ENCODE peak calls at places on chromosomes 16 and 17, in six cellular contexts. M is CD8-positive, alpha-beta memory T cell; J is CD4-positive, alpha-beta memory T cell; C is ovary; V is mucosa of descending colon; B is stomach. E is an unnamed sample. For H3K4me1, the result is how much of the 10 kb centered on the place peaks cover.

GRCh38 chr16:77250395-77250794 is 51.2 kb downstream of the SYCE1L start:
- DNase-seq in V (no peak), J (no peak), B (no peak), M (no peak), C (no peak), E (no peak)

GRCh38 chr16:69188716-69189115 is 1.8 kb downstream of the SNTB2 start:
- DNase-seq in B (no peak), M (no peak), C (no peak), J (no peak), V (no peak), E (no peak)

GRCh38 chr16:2664522-2665096 is 17.7 kb upstream of the KCTD5 start:
- DNase-seq in J (no peak), C (no peak), B (peak), V (no peak), M (no peak), E (no peak)

GRCh38 chr16:55543470-55543869 is 23.0 kb upstream of the CAPNS2 start:
- DNase-seq in M (no peak), B (no peak), C (no peak), J (no peak), V (no peak), E (no peak)

GRCh38 chr17:48723555-48724239 is 712 bp downstream of the PRAC2 start:
- DNase-seq in J (no peak), M (no peak), V (peak), B (no peak), C (no peak), E (no peak)

GRCh38 chr17:65670667-65671371 is 109.4 kb upstream of the AXIN2 start:
- DNase-seq in M (no peak), J (no peak), V (no peak), B (no peak), C (no peak), E (no peak)

GRCh38 chr16:88744839-88745521 is 38.7 kb downstream of the CTU2 start:
- DNase-seq in C (no peak), V (no peak), B (no peak), M (no peak), J (no peak), E (no peak)

GRCh38 chr16:67471758-67472384 is 9.1 kb downstream of the ATP6V0D1 start:
- DNase-seq in V (no peak), B (no peak), J (no peak), M (no peak), C (no peak), E (no peak)

GRCh38 chr17:70655179-70655578 is 485.8 kb downstream of the KCNJ2 start:
- DNase-seq in J (no peak), V (no peak), M (no peak), C (no peak), B (no peak), E (no peak)

GRCh38 chr17:19447085-19447583 is 36.1 kb downstream of the RNF112 start:
- DNase-seq in J (peak), M (peak), B (peak), C (peak), V (no peak), E (peak)

GRCh38 chr16:75566889-75567255 is 693 bp downstream of the GABARAPL2 start:
- DNase-seq in V (no peak), M (peak), B (no peak), J (peak), C (no peak), E (no peak)

GRCh38 chr17:29005936-29006438 is at the start of gene SEZ6:
- DNase-seq in B (peak), M (peak), C (peak), V (no peak), J (peak), E (peak)

GRCh38 chr17:40938981-40939380 is 1.5 kb upstream of the KRT23 start:
- DNase-seq in B (no peak), C (no peak), V (no peak), M (no peak), J (no peak), E (no peak)

GRCh38 chr17:74394977-74395376 is 27.7 kb downstream of the GPR142 start:
- DNase-seq in B (peak), C (no peak), M (no peak), V (peak), J (no peak), E (no peak)

GRCh38 chr17:34314279-34314678 is 5.0 kb upstream of the CCL8 start:
- DNase-seq in C (no peak), B (no peak), M (no peak), J (no peak), V (no peak), E (peak)

GRCh38 chr17:71325117-71325516 is 795.7 kb upstream of the SOX9 start:
- DNase-seq in C (no peak), M (no peak), V (no peak), J (no peak), B (no peak), E (no peak)

GRCh38 chr17:66755101-66755943 is 79.6 kb upstream of the CACNG5 start:
- DNase-seq in J (no peak), C (no peak), B (no peak), M (no peak), V (no peak), E (no peak)

GRCh38 chr17:42363767-42364585 is 24.3 kb downstream of the STAT3 start:
- DNase-seq in C (no peak), V (no peak), J (no peak), M (no peak), B (no peak), E (no peak)

GRCh38 chr16:80735846-80736245 is 68.6 kb downstream of the CDYL2 start:
- DNase-seq in B (no peak), M (no peak), J (no peak), C (no peak), V (no peak), E (no peak)

GRCh38 chr17:65467156-65467555 is 94.3 kb downstream of the AXIN2 start:
- DNase-seq in M (no peak), J (no peak), B (no peak), V (no peak), C (no peak), E (no peak)

GRCh38 chr17:79873583-79873982 is 34.3 kb upstream of the CBX4 start:
- DNase-seq in J (no peak), C (no peak), B (no peak), V (no peak), M (no peak), E (peak)

GRCh38 chr17:46179375-46179999 is 13.7 kb downstream of the KANSL1 start:
- DNase-seq in B (no peak), C (no peak), V (no peak), M (no peak), J (no peak), E (no peak)

GRCh38 chr17:29390856-29391631 is 881 bp downstream of the TAOK1 start:
- DNase-seq in J (no peak), M (no peak), C (no peak), B (no peak), V (peak), E (peak)

GRCh38 chr17:57898487-57899311 is 48.9 kb upstream of the MRPS23 start:
- DNase-seq in M (no peak), C (peak), B (peak), V (peak), J (no peak), E (peak)

GRCh38 chr17:78838574-78839005 is 2.0 kb downstream of the USP36 start:
- DNase-seq in J (no peak), B (peak), M (no peak), V (no peak), C (no peak), E (no peak)

GRCh38 chr16:86220552-86220951 is 289.8 kb upstream of the FOXF1 start:
- DNase-seq in B (peak), V (no peak), M (no peak), C (no peak), J (no peak), E (no peak)

GRCh38 chr17:80261895-80262279 is 1.2 kb downstream of the RNF213 start:
- DNase-seq in M (no peak), V (no peak), B (no peak), C (no peak), J (no peak), E (no peak)

GRCh38 chr17:71055128-71055527 is 885.8 kb downstream of the KCNJ2 start:
- DNase-seq in C (no peak), M (no peak), J (no peak), V (no peak), B (no peak), E (no peak)

GRCh38 chr17:48460055-48460454 is 30.0 kb upstream of the SKAP1 start:
- DNase-seq in M (no peak), B (no peak), C (no peak), V (no peak), J (no peak), E (no peak)

GRCh38 chr16:50674831-50675230 is 6.3 kb downstream of the SNX20 start:
- DNase-seq in B (no peak), C (no peak), J (no peak), V (no peak), M (no peak), E (peak)

GRCh38 chr17:56678249-56679144 is 85.0 kb downstream of the NOG start:
- DNase-seq in V (no peak), J (no peak), B (no peak), C (no peak), M (no peak), E (no peak)

GRCh38 chr16:73572135-73572534 is 524.2 kb upstream of the ZFHX3 start:
- DNase-seq in V (no peak), B (peak), J (no peak), M (no peak), C (no peak), E (no peak)

GRCh38 chr16:88638323-88639230 is at the start of gene IL17C:
- DNase-seq in C (no peak), V (peak), M (no peak), B (peak), J (no peak), E (no peak)

GRCh38 chr16:12679660-12680272 is 123.9 kb downstream of the CPPED1 start:
- DNase-seq in V (no peak), C (no peak), M (no peak), B (no peak), J (no peak), E (no peak)

GRCh38 chr16:67967183-67967955 is 1.1 kb downstream of the SLC12A4 start:
- DNase-seq in J (peak), B (no peak), C (no peak), V (no peak), M (no peak), E (no peak)

GRCh38 chr17:50266384-50267073 is 7.7 kb upstream of the TMEM92 start:
- DNase-seq in B (peak), J (no peak), C (peak), M (no peak), V (no peak), E (peak)

GRCh38 chr16:87395181-87395842 is 3.2 kb downstream of the MAP1LC3B start:
- DNase-seq in C (no peak), M (no peak), J (no peak), V (no peak), B (no peak), E (no peak)

GRCh38 chr17:55454906-55455474 is 33.4 kb upstream of the MMD start:
- DNase-seq in C (no peak), B (no peak), M (no peak), V (no peak), J (no peak), E (no peak)

GRCh38 chr17:82726427-82726826 is 9.0 kb upstream of the FN3K start:
- DNase-seq in J (no peak), V (no peak), B (no peak), C (no peak), M (no peak), E (no peak)
- H3K4me1 ChIP-seq in J (under half), V (under half), B (under half), C (under half), M (under half), E (under half)

GRCh38 chr17:76934561-76935320 is 66.5 kb downstream of the MGAT5B start:
- DNase-seq in J (no peak), C (no peak), M (no peak), V (no peak), B (no peak), E (no peak)
- H3K4me1 ChIP-seq in J (under half), C (under half), M (under half), V (under half), B (under half), E (under half)

GRCh38 chr17:36144981-36145729 is 31.3 kb downstream of the TBC1D3B start:
- DNase-seq in B (no peak), C (no peak), V (no peak), M (no peak), J (no peak), E (no peak)
- H3K4me1 ChIP-seq in B (under half), C (under half), V (under half), M (under half), J (under half), E (under half)

DNA sequence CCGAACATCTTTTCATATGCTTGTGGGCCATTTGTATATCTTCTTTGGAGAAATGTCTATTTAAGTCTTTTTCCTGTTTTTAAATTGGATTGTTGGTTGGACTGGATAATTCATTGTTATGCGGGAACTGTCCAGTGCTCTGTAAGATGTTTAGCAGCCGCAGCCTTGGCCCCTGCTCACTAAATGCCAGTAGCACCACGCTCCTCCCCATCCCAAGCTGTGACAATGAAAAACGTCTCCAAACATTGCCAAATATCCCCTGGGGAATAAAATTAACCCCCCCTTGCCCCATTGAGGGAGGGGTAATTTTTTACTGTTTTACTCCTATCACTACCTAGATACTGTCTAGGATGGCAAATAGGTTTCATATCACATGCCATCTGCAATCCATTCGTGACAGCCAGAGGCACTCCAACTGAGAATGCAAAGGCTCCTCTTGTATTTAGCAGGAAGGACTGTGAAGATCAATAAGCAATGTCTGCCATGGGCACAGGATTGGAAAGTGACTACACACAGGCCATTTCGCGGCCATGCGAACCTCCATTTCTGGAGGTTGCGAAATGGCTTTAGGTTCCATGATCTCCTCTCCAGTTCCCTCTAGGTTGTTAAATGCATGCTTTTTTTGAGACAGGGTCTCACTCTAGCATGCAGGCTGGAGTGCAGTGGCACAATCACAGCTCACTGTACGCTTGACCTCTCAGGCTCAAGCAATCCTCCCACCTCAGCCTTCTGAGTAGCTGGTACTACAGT is 9.3 kb downstream of the PLXDC1 start:
- DNase-seq in M (no peak), C (peak), V (no peak), B (no peak), J (no peak), E (no peak)
- H3K4me1 ChIP-seq in M (under half), C (under half), V (under half), B (under half), J (under half), E (under half)

E was measured in aorta.